ENCODE peak calls at places on chromosomes 5 and 9, in nine cellular contexts. W is HTR-8/SVneo, K is GM12892, U is progenitor cell of endocrine pancreas, I is HCEC 1CT, C is NAMALWA, B is GM04504, Q is SW 1271, X is cardiac fibroblast. V is an unnamed sample.

GRCh38 chr9:109766351-109766750 is 13.6 kb upstream of the PALM2AKAP2 start:
- DNase-seq in X (peak; percentile 71), K (no peak), U (no peak), B (peak; percentile 88), Q (no peak), W (peak; percentile 77), C (no peak), I (peak; percentile 88), V (peak; percentile 74)

GRCh38 chr5:130337179-130337888 is 433.1 kb downstream of the CHSY3 start:
- DNase-seq in W (peak; percentile 21), I (peak; percentile 90), U (no peak), X (peak; percentile 84), C (no peak), B (peak; percentile 26), K (no peak), Q (peak; percentile 88), V (peak; percentile 54)

GRCh38 chr9:109639666-109640231 is 140.2 kb upstream of the PALM2AKAP2 start:
- DNase-seq in B (no peak), W (no peak), I (no peak), C (no peak), U (no peak), Q (no peak), X (no peak), K (no peak), V (no peak)

GRCh38 chr5:20286512-20286911 is 298.5 kb upstream of the CDH18 start:
- DNase-seq in B (no peak), X (peak; percentile 65), K (no peak), C (no peak), U (no peak), Q (peak; percentile 61), W (peak; percentile 31), I (peak; percentile 88), V (peak; percentile 44)

GRCh38 chr5:17180957-17181723 is 36.3 kb upstream of the BASP1 start:
- DNase-seq in Q (peak; percentile 18), W (peak; percentile 78), I (peak; percentile 98), X (peak; percentile 94), C (no peak), K (no peak), U (no peak), B (peak; percentile 82), V (peak; percentile 76)

GRCh38 chr5:154729613-154730012 is 25.6 kb upstream of the LARP1 start:
- DNase-seq in I (no peak), U (no peak), W (no peak), C (no peak), Q (no peak), B (no peak), K (no peak), X (no peak), V (no peak)

GRCh38 chr9:79224672-79225433 is 346.9 kb upstream of the TLE4 start:
- DNase-seq in C (no peak), I (peak; percentile 96), K (no peak), Q (peak; percentile 28), X (peak; percentile 87), W (peak; percentile 22), U (no peak), B (peak; percentile 83), V (peak; percentile 74)

GRCh38 chr9:126347911-126348760 is 21.5 kb downstream of the MVB12B start:
- DNase-seq in X (no peak), W (no peak), C (no peak), U (no peak), I (no peak), Q (no peak), B (no peak), K (no peak), V (no peak)

GRCh38 chr5:23675456-23675855 is 168.0 kb downstream of the PRDM9 start:
- DNase-seq in K (no peak), X (no peak), B (no peak), U (no peak), Q (no peak), I (no peak), W (no peak), C (no peak), V (no peak)

GRCh38 chr9:123111977-123112869 is 78.8 kb downstream of the GPR21 start:
- DNase-seq in I (no peak), B (no peak), C (no peak), U (no peak), X (peak; percentile 18), Q (no peak), K (no peak), W (no peak), V (no peak)

GRCh38 chr5:157166494-157167218 is 592 bp upstream of the GARIN3 start:
- DNase-seq in B (no peak), W (no peak), U (no peak), X (no peak), Q (no peak), K (no peak), I (no peak), C (no peak), V (no peak)

GRCh38 chr5:179451813-179452196 is 98.5 kb upstream of the RUFY1 start:
- DNase-seq in U (no peak), K (no peak), X (no peak), I (no peak), B (no peak), C (no peak), W (no peak), Q (no peak), V (no peak)

GRCh38 chr9:28758346-28758745 is 1185.1 kb upstream of the C9orf72 start:
- DNase-seq in C (no peak), K (no peak), Q (no peak), U (no peak), W (no peak), B (no peak), X (no peak), I (no peak), V (peak; percentile 60)

GRCh38 chr9:72315089-72315509 is 49.9 kb downstream of the ZFAND5 start:
- DNase-seq in Q (no peak), I (no peak), W (no peak), X (peak; percentile 85), C (no peak), U (no peak), B (peak; percentile 28), K (no peak), V (no peak)

GRCh38 chr9:93308676-93309075 is 124.7 kb downstream of the WNK2 start:
- DNase-seq in C (no peak), I (no peak), X (no peak), B (no peak), K (no peak), Q (no peak), U (no peak), W (no peak), V (no peak)

GRCh38 chr5:38468978-38469706 is 87.3 kb downstream of the LIFR start:
- DNase-seq in X (peak; percentile 68), B (no peak), C (no peak), Q (no peak), K (no peak), I (no peak), U (no peak), W (no peak), V (no peak)

GRCh38 chr5:143372187-143372829 is 31.2 kb downstream of the NR3C1 start:
- DNase-seq in Q (no peak), K (no peak), B (no peak), C (no peak), I (no peak), U (no peak), W (no peak), X (peak; percentile 48), V (no peak)

GRCh38 chr5:95915999-95916686 is 45.5 kb downstream of the ELL2 start:
- DNase-seq in K (no peak), C (no peak), B (no peak), W (no peak), X (no peak), U (no peak), I (no peak), Q (no peak), V (no peak)

GRCh38 chr5:138903113-138903789 is 28.1 kb upstream of the LRRTM2 start:
- DNase-seq in B (no peak), C (no peak), I (peak; percentile 56), U (no peak), K (no peak), Q (peak; percentile 85), X (peak; percentile 62), W (peak; percentile 52), V (no peak)

GRCh38 chr5:67842806-67843205 is 372.8 kb upstream of the PIK3R1 start:
- DNase-seq in B (no peak), W (no peak), C (no peak), X (peak; percentile 54), U (no peak), Q (no peak), K (no peak), I (peak; percentile 77), V (no peak)

GRCh38 chr9:14478175-14479165 is 164.5 kb upstream of the NFIB start:
- DNase-seq in X (no peak), C (no peak), Q (no peak), B (no peak), U (no peak), K (no peak), I (no peak), W (no peak), V (no peak)

GRCh38 chr5:18375637-18376036 is 741.4 kb downstream of the TAF11L14 start:
- DNase-seq in I (no peak), K (no peak), C (no peak), Q (no peak), X (no peak), U (no peak), W (no peak), B (no peak), V (no peak)

GRCh38 chr5:180526265-180526664 is 32.1 kb downstream of the CNOT6 start:
- DNase-seq in K (no peak), X (no peak), C (no peak), W (no peak), I (no peak), U (no peak), Q (no peak), B (no peak), V (no peak)

GRCh38 chr9:112061152-112061740 is 113.9 kb downstream of the SUSD1 start:
- DNase-seq in W (peak; percentile 86), K (peak; percentile 40), Q (peak; percentile 97), C (peak; percentile 53), X (peak; percentile 97), B (peak; percentile 94), I (peak; percentile 99), U (no peak), V (peak; percentile 98)

GRCh38 chr5:95759634-95760033 is 28.5 kb downstream of the RHOBTB3 start:
- DNase-seq in B (no peak), W (no peak), U (no peak), C (no peak), X (peak; percentile 43), I (peak; percentile 48), Q (peak; percentile 63), K (no peak), V (no peak)

GRCh38 chr5:6604946-6605345 is 27.9 kb downstream of the NSUN2 start:
- DNase-seq in C (no peak), X (no peak), I (no peak), W (no peak), U (no peak), Q (no peak), B (no peak), K (no peak), V (no peak)

GRCh38 chr9:132732326-132732725 is 62.1 kb downstream of the GTF3C4 start:
- DNase-seq in B (no peak), U (no peak), X (no peak), K (no peak), W (peak; percentile 21), C (no peak), Q (no peak), I (no peak), V (no peak)

GRCh38 chr5:140565024-140565779 is 574 bp downstream of the SLC35A4 start:
- DNase-seq in Q (no peak), W (no peak), X (no peak), U (no peak), C (peak; percentile 36), K (no peak), B (no peak), I (peak; percentile 28), V (no peak)

GRCh38 chr5:178416206-178416882 is 173.8 kb downstream of the COL23A1 start:
- DNase-seq in W (no peak), K (no peak), Q (no peak), B (no peak), C (no peak), X (no peak), U (no peak), I (no peak), V (no peak)

GRCh38 chr9:134377976-134378375 is 51.7 kb downstream of the RXRA start:
- DNase-seq in X (no peak), K (no peak), W (no peak), U (no peak), I (no peak), B (no peak), C (no peak), Q (peak; percentile 40), V (no peak)

GRCh38 chr9:94894111-94894699 is 167.7 kb downstream of the AOPEP start:
- DNase-seq in C (no peak), U (no peak), K (no peak), W (no peak), X (no peak), I (no peak), Q (no peak), B (no peak), V (no peak)

V was measured in stromal cell of bone marrow.